ENCODE peak calls at places on chromosomes 4 and X, in eight cellular contexts. D is SK-N-SH, H is stomach, E is A549, L is H1, K is transverse colon, R is tibial nerve, P is ovary. Q is an unnamed sample.

GRCh38 chr4:40309250-40309774 is 25.8 kb upstream of the CHRNA9 start:
- DNase-seq in D (peak), H (peak), E (peak), L (peak), K (peak), P (peak), R (peak), Q (peak)

GRCh38 chrX:135185795-135186443 is 14.7 kb upstream of the CT55 start:
- DNase-seq in H (no peak), R (no peak), K (no peak), P (no peak), L (peak), E (peak), D (peak), Q (no peak)

GRCh38 chr4:88063634-88064296 is 56.3 kb downstream of the PKD2 start:
- DNase-seq in H (no peak), L (no peak), P (no peak), D (no peak), R (no peak), E (no peak), K (no peak), Q (no peak)

GRCh38 chr4:184845367-184846011 is 19.7 kb upstream of the ACSL1 start:
- DNase-seq in L (no peak), P (no peak), D (no peak), K (no peak), H (no peak), R (no peak), E (no peak), Q (no peak)

GRCh38 chr4:39348371-39349265 is 17.5 kb downstream of the RFC1 start:
- DNase-seq in R (no peak), K (no peak), H (no peak), L (no peak), P (no peak), E (no peak), D (no peak), Q (no peak)

GRCh38 chrX:100939336-100939735 is 10.6 kb upstream of the XKRX start:
- DNase-seq in H (no peak), P (no peak), D (no peak), E (no peak), R (no peak), L (no peak), K (no peak), Q (no peak)

GRCh38 chr4:172851534-172851933 is 317.1 kb upstream of the GALNT7 start:
- DNase-seq in R (no peak), K (no peak), L (no peak), E (no peak), P (no peak), H (no peak), D (no peak), Q (no peak)

GRCh38 chr4:137711502-137711901 is 179.2 kb upstream of the PCDH18 start:
- DNase-seq in L (peak), D (no peak), E (no peak), H (no peak), R (no peak), K (no peak), P (no peak), Q (no peak)

GRCh38 chrX:12970691-12971202 is 4.2 kb upstream of the TMSB4X start:
- DNase-seq in K (no peak), H (no peak), E (no peak), D (no peak), R (no peak), P (no peak), L (no peak), Q (no peak)

GRCh38 chr4:27616166-27616565 is 755.5 kb downstream of the STIM2 start:
- DNase-seq in E (no peak), H (no peak), P (no peak), L (no peak), K (no peak), D (no peak), R (no peak), Q (no peak)

GRCh38 chrX:18424482-18425198 is 768 bp upstream of the CDKL5 start:
- DNase-seq in H (no peak), R (no peak), E (peak), D (peak), K (peak), L (no peak), P (peak), Q (no peak)

GRCh38 chr4:145390566-145390965 is 91.1 kb upstream of the SMAD1 start:
- DNase-seq in E (no peak), P (no peak), K (no peak), H (no peak), R (no peak), L (no peak), D (no peak), Q (no peak)

GRCh38 chrX:119763175-119763574 is 4.8 kb downstream of the SOWAHD start:
- DNase-seq in H (no peak), R (no peak), E (no peak), P (no peak), L (no peak), D (no peak), K (no peak), Q (no peak)

GRCh38 chr4:81173213-81173612 is 41.8 kb downstream of the PRKG2 start:
- DNase-seq in K (no peak), L (no peak), E (no peak), P (no peak), D (no peak), R (no peak), H (no peak), Q (no peak)

GRCh38 chrX:69313622-69314290 is 148.5 kb upstream of the PJA1 start:
- DNase-seq in D (peak), L (no peak), E (no peak), H (no peak), P (no peak), R (no peak), K (no peak), Q (no peak)

GRCh38 chrX:17500145-17500579 is 125.2 kb downstream of the NHS start:
- DNase-seq in E (peak), K (peak), H (peak), P (no peak), D (no peak), R (no peak), L (no peak), Q (no peak)

GRCh38 chr4:139242511-139243051 is 37.4 kb downstream of the MGARP start:
- DNase-seq in D (no peak), R (no peak), H (no peak), E (no peak), K (no peak), P (no peak), L (no peak), Q (no peak)

GRCh38 chr4:30718889-30719252 is 1.3 kb upstream of the PCDH7 start:
- DNase-seq in H (no peak), R (no peak), L (no peak), D (peak), E (peak), P (no peak), K (no peak), Q (no peak)

GRCh38 chrX:48467331-48467761 is 2.7 kb downstream of the SLC38A5 start:
- DNase-seq in P (peak), L (no peak), K (no peak), E (no peak), D (no peak), H (no peak), R (no peak), Q (no peak)

GRCh38 chrX:48468247-48468671 is 1.8 kb downstream of the SLC38A5 start:
- DNase-seq in H (peak), L (no peak), E (no peak), D (no peak), P (no peak), R (no peak), K (peak), Q (no peak)

GRCh38 chrX:48470110-48470832 is at the start of gene SLC38A5:
- DNase-seq in R (no peak), K (peak), L (no peak), H (no peak), D (no peak), P (no peak), E (no peak), Q (no peak)

GRCh38 chrX:48470833-48471118 is 716 bp upstream of the SLC38A5 start:
- DNase-seq in L (no peak), E (no peak), H (no peak), K (no peak), R (no peak), P (no peak), D (no peak), Q (no peak)

DNA sequence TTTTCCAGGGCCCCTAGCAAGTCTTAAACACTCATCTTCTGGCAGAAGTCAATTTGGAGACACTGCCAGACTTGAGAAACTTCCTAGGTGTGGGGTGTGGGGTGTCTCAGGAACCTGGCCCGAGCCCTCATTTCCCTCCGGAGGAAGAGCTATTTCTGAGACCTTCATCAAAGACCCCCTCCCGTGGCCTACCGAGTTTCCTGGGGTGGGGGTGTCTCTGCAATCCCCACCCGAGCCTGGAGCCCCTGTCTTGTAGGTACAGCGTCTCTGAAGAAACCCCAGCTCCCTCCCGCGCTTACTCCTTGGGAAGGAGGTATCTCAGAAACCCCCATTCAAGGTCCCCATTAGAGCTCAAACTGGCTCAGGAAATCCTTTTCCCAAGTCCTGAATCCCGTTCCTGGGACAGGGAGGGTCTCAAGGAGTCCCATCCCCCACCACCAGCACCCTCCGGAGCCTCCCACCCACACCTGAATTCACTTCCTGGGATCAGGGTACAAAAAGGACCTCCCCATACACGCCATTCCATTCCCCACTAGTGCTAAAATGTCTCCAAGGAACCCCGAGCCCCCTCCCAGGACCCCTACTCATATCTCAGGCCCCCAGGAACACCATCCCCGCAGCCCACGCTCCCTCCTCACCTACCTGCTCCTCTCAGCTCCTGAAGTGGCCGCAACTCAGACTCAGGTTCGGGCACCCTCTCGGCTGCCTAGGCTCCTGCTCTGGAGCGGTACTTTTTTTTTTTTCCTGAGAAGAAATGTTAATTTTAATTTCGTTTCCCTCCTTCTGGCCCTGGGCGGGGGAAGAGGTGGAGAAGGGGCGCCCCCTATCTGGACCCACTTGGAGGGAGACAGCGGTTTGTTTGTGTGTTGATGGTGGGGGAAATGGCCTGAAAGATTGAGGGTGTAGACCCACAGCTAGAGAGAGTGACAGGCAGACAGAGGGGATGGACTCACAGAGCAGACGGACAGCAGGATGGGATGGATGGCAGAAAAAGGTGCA is 1.1 kb downstream of the SLC38A5 start:
- DNase-seq in D (no peak), P (no peak), E (no peak), R (no peak), K (peak), L (no peak), H (no peak), Q (no peak)
- TF ChIP-seq CTCF in D (no peak), P (no peak), E (no peak), R (no peak), K (no peak), L (no peak), H (no peak), Q (no peak)

DNA sequence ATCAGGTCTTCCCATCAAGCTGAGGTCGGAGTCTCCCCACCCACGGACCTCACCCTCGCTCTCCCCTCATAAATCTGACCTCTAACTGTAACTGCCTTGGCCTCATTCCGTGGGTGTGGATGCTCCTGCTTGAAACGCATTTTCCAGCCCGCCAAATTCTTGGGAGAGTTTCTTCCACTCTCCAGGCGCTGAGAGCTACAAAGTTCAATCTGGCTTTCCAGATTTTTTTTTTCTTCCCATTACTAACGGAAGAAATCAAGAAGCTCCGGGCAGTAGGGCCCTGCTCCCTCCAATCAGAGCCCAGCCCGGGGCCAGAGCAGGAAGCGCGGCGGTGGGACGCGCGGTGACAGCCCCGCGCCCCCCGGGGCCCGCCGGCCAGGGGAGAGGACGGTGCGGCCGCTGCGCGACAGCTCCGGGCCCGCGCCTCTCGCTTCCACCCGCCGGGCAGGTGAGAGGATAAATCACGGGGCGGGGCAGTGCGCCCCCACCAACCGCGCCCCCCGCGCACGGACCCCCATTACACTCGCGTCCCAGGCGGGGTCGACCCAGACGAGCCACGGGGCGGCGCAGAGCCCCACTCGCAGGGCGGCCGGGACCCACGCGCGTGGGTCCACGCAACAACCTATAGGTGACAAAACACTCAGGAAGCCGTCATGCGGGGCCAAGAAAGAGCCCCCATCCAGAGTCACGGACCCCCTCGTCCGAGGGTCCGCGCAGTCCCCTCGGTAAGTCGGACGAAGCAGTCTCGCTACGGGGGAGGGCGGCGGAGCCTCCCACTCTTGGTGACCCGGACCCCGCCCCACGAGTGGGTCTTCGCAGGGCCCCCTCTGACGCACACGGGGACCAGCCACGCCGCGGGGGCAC is 916 bp downstream of the AFAP1 start:
- DNase-seq in L (no peak), H (peak), D (peak), K (peak), R (no peak), E (no peak), P (peak), Q (peak)
- TF ChIP-seq EP300 in L (no peak), H (no peak), D (no peak), K (no peak), R (no peak), E (no peak), P (no peak), Q (no peak)

GRCh38 chrX:133983974-133984578 is 1.3 kb downstream of the GPC3 start:
- DNase-seq in K (no peak), R (no peak), H (no peak), L (no peak), P (no peak), D (no peak), E (no peak), Q (no peak)

GRCh38 chrX:133980406-133980805 is 5.0 kb downstream of the GPC3 start:
- DNase-seq in K (no peak), H (no peak), E (no peak), P (no peak), D (no peak), R (no peak), L (no peak), Q (no peak)

GRCh38 chrX:133980832-133981588 is 4.4 kb downstream of the GPC3 start:
- DNase-seq in K (no peak), P (no peak), D (no peak), H (no peak), E (no peak), L (no peak), R (no peak), Q (no peak)

GRCh38 chrX:133983243-133983973 is 2.0 kb downstream of the GPC3 start:
- DNase-seq in P (no peak), L (no peak), E (no peak), R (no peak), D (no peak), H (no peak), K (no peak), Q (no peak)

GRCh38 chrX:133981908-133982307 is 3.5 kb downstream of the GPC3 start:
- DNase-seq in K (no peak), E (no peak), L (no peak), R (no peak), P (no peak), H (no peak), D (no peak), Q (no peak)
- H3K4me3 ChIP-seq in K (no peak), E (no peak), L (no peak), R (no peak), P (no peak), H (no peak), D (no peak), Q (no peak)

GRCh38 chrX:40153335-40154221 is 55.8 kb upstream of the BCOR start:
- DNase-seq in P (peak), H (peak), E (peak), D (peak), R (no peak), L (no peak), K (peak), Q (no peak)
- TF ChIP-seq CTCF in P (no peak), H (no peak), E (peak), D (no peak), R (peak), L (no peak), K (no peak), Q (peak)

DNA sequence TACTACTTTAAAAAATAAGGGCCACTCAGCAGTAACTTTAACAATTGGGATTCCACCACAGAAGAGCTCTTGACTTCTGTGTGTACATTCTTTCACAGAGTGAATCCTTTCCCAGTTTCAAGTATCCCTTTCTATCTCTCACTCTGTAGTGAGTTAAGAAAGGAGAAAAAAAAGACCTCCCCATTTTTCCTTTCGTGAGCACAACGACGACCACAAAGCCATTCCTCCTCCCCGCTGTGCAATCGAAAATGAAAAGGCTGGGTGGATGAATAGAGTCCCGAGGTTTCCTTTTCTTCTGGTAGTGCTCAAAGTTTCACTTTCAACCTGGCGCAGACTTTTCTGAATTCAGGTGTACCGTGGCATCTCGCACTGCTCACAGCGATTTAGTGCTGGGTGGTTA is 58.0 kb downstream of the TAB3 start:
- DNase-seq in H (no peak), K (no peak), P (no peak), D (no peak), R (no peak), L (no peak), E (no peak), Q (no peak)
- TF ChIP-seq EP300 in H (no peak), K (no peak), P (no peak), D (no peak), R (no peak), L (no peak), E (no peak), Q (no peak)

DNA sequence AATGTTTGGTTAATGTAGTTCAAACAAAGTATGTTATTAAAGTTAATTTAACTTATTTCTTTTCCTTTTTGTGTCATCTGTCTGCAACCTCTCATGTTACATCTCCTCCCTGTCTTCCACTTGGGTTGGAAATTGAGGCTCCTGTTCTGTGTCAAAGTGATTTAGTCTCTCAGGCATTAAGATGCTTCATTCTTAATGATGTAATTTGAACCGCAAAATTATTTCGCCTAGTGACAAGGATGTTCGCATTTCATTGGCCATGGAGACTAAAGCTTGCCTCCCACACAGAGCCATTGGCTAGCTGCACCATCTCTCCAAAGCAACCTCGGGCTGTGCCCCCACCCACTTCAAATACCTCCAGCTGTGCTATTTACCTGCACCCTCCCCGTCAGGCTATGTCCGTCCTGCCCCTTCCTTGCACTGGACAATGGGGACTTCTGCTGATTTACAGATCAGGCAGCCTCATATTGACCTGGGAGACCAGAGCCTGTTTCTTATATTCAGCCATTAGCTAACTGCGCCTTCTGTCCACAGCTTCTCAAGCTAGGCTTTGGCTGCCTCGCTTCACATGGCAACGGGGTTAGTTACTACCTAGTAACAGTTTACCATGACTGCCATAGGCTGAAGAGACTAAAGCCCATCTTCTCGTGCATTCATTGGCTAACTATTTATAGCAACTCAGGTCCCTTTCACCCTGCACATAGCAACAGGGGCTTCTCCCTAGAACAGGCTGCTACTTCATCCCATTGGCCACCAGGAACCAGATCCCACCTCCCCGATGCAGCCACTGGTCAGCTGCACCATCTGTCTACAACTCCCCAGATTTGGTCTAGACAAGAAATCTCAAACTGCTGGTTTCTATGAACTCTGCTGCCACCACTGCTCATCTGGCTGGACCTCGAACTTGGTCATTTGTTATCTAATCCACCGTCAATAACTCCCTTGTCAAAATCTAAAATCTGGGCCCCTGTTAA is 8.6 kb upstream of the ZNF157 start:
- DNase-seq in H (peak), K (peak), P (peak), E (peak), L (peak), R (peak), D (peak), Q (peak)
- H3K4me3 ChIP-seq in H (peak), K (no peak), P (peak), E (no peak), L (peak), R (no peak), D (peak), Q (peak)

GRCh38 chr4:165124488-165124887 is 11.8 kb upstream of the TMEM192 start:
- DNase-seq in E (no peak), R (no peak), P (no peak), K (no peak), D (no peak), L (no peak), H (no peak), Q (peak)
- TF ChIP-seq CTCF in E (no peak), R (no peak), P (no peak), K (no peak), D (no peak), L (no peak), H (no peak), Q (no peak)

GRCh38 chr4:125268065-125268755 is 46.5 kb upstream of the FAT4 start:
- DNase-seq in P (no peak), K (no peak), R (no peak), E (no peak), D (no peak), L (no peak), H (no peak), Q (no peak)
- TF ChIP-seq EP300 in P (no peak), K (no peak), R (no peak), E (no peak), D (no peak), L (no peak), H (no peak), Q (no peak)